ENCODE peak calls at places on chromosomes 6 and 20, in ten cellular contexts. G is HT1080; Z is RPMI8226; S is memory B cell; W is CD4-positive, alpha-beta T cell; I is effector memory CD4-positive, alpha-beta T cell; Y is HCEC 1CT; X is naive thymus-derived CD8-positive, alpha-beta T cell; T is NCI-H510A treated with DMSO at 0.1 percent for 48 hours; R is K562. M is an unnamed sample.

GRCh38 chr20:37343212-37343993 is 2.5 kb upstream of the SRC start:
- DNase-seq in R (no peak), T (no peak), S (no peak), G (no peak), I (no peak), X (no peak), Z (no peak), W (no peak), Y (no peak), M (no peak)

GRCh38 chr6:1190361-1190760 is 121.5 kb upstream of the FOXQ1 start:
- DNase-seq in W (no peak), Y (peak; percentile 93), X (no peak), S (no peak), T (no peak), I (no peak), G (peak; percentile 95), R (no peak), Z (no peak), M (peak; percentile 93)

GRCh38 chr6:36350681-36351091 is 14.0 kb upstream of the BNIP5 start:
- DNase-seq in W (no peak), S (no peak), G (peak; percentile 58), T (no peak), Z (no peak), X (no peak), I (no peak), Y (no peak), R (peak; percentile 88), M (peak; percentile 62)

GRCh38 chr20:41632896-41633295 is 14.7 kb upstream of the CHD6 start:
- DNase-seq in T (no peak), W (no peak), I (no peak), S (peak; percentile 16), X (no peak), Z (no peak), Y (peak; percentile 66), R (no peak), G (peak; percentile 75), M (peak; percentile 18)

GRCh38 chr6:77456531-77457248 is 6.6 kb downstream of the HTR1B start:
- DNase-seq in S (no peak), Z (no peak), W (no peak), G (peak; percentile 93), T (no peak), R (no peak), I (no peak), X (no peak), Y (peak; percentile 100), M (peak; percentile 92)

GRCh38 chr20:19964289-19965263 is 52.6 kb upstream of the NAA20 start:
- DNase-seq in W (no peak), R (peak; percentile 9), G (peak; percentile 64), S (no peak), T (peak; percentile 36), Z (no peak), X (no peak), Y (peak; percentile 88), I (no peak), M (peak; percentile 64)

GRCh38 chr6:165110871-165111270 is 198.5 kb downstream of the C6orf118 start:
- DNase-seq in W (no peak), Y (no peak), T (no peak), I (no peak), X (no peak), S (no peak), G (peak; percentile 10), R (no peak), Z (no peak), M (no peak)

GRCh38 chr6:107604549-107604948 is 114.6 kb downstream of the SOBP start:
- DNase-seq in T (no peak), G (no peak), S (no peak), I (no peak), Z (no peak), Y (no peak), X (no peak), W (no peak), R (peak; percentile 25), M (no peak)

GRCh38 chr6:18415671-18416340 is 28.7 kb downstream of the RNF144B start:
- DNase-seq in R (no peak), W (no peak), Y (no peak), I (no peak), Z (no peak), S (no peak), X (no peak), G (no peak), T (no peak), M (no peak)

GRCh38 chr20:878511-879307 is 37.4 kb downstream of the ANGPT4 start:
- DNase-seq in Z (peak; percentile 71), Y (no peak), I (no peak), G (no peak), R (peak; percentile 61), W (no peak), T (no peak), X (no peak), S (no peak), M (no peak)

GRCh38 chr6:82182756-82183155 is 64.8 kb downstream of the IBTK start:
- DNase-seq in R (no peak), W (no peak), G (no peak), I (no peak), Z (no peak), T (no peak), S (no peak), Y (peak; percentile 55), X (no peak), M (no peak)

GRCh38 chr6:134046054-134046453 is 6.4 kb downstream of the SLC2A12 start:
- DNase-seq in Z (no peak), S (no peak), W (no peak), X (no peak), T (no peak), I (no peak), R (no peak), G (no peak), Y (no peak), M (no peak)

GRCh38 chr6:36028088-36028886 is 679 bp downstream of the MAPK14 start:
- DNase-seq in Y (peak; percentile 11), R (peak; percentile 60), W (peak; percentile 11), T (peak; percentile 48), I (peak; percentile 24), S (no peak), Z (peak; percentile 49), X (no peak), G (peak; percentile 20), M (no peak)

GRCh38 chr20:56957737-56958553 is 308.5 kb downstream of the BMP7 start:
- DNase-seq in S (no peak), W (no peak), G (no peak), T (no peak), X (no peak), I (no peak), Y (no peak), Z (no peak), R (no peak), M (peak; percentile 43)

GRCh38 chr6:92431502-92431901 is 987.9 kb downstream of the EPHA7 start:
- DNase-seq in W (no peak), S (no peak), T (no peak), Z (no peak), X (no peak), G (no peak), R (no peak), I (no peak), Y (no peak), M (no peak)

GRCh38 chr6:106704327-106704726 is 74.9 kb downstream of the QRSL1 start:
- DNase-seq in X (no peak), W (no peak), Z (no peak), R (no peak), G (no peak), I (no peak), S (no peak), T (no peak), Y (no peak), M (no peak)

GRCh38 chr6:152299336-152299735 is 337.8 kb downstream of the SYNE1 start:
- DNase-seq in G (no peak), T (peak; percentile 3), W (no peak), S (no peak), Y (no peak), R (no peak), I (no peak), X (no peak), Z (no peak), M (no peak)

GRCh38 chr6:78492351-78493010 is 374.9 kb upstream of the IRAK1BP1 start:
- DNase-seq in G (peak; percentile 18), R (no peak), W (no peak), X (no peak), I (no peak), Y (peak; percentile 41), S (no peak), Z (no peak), T (no peak), M (no peak)

GRCh38 chr6:96913621-96914020 is 10.9 kb upstream of the KLHL32 start:
- DNase-seq in Z (no peak), S (no peak), Y (no peak), G (no peak), W (no peak), I (no peak), T (no peak), R (no peak), X (no peak), M (no peak)

GRCh38 chr20:4978050-4978918 is 23.0 kb downstream of the SLC23A2 start:
- DNase-seq in S (no peak), Y (no peak), W (no peak), X (no peak), T (no peak), I (no peak), G (no peak), Z (no peak), R (no peak), M (no peak)

GRCh38 chr6:107554326-107554725 is 64.4 kb downstream of the SOBP start:
- DNase-seq in G (no peak), Y (no peak), S (no peak), W (no peak), T (no peak), Z (no peak), R (no peak), X (no peak), I (no peak), M (no peak)

GRCh38 chr20:50724851-50725721 is 6.3 kb upstream of the PARD6B start:
- DNase-seq in X (no peak), G (peak; percentile 94), Z (no peak), T (no peak), R (peak; percentile 91), S (no peak), I (no peak), W (no peak), Y (peak; percentile 94), M (peak; percentile 77)

GRCh38 chr6:10033223-10033829 is 381.5 kb downstream of the TFAP2A start:
- DNase-seq in X (no peak), Z (no peak), W (no peak), S (no peak), R (no peak), G (peak; percentile 6), T (no peak), I (no peak), Y (no peak), M (peak; percentile 86)

GRCh38 chr6:16256781-16257180 is 18.4 kb downstream of the GMPR start:
- DNase-seq in Y (no peak), R (no peak), Z (no peak), G (no peak), S (no peak), T (no peak), W (no peak), I (no peak), X (no peak), M (no peak)

GRCh38 chr20:17601957-17602356 is 32.1 kb downstream of the DSTN start:
- DNase-seq in Y (no peak), R (no peak), S (no peak), G (no peak), T (no peak), W (no peak), X (no peak), Z (no peak), I (no peak), M (no peak)

GRCh38 chr6:137043710-137044365 is 927 bp downstream of the IL20RA start:
- DNase-seq in Y (peak; percentile 25), T (no peak), G (no peak), X (peak; percentile 6), I (no peak), R (no peak), Z (peak; percentile 18), W (no peak), S (peak; percentile 2), M (no peak)

GRCh38 chr20:55394592-55394991 is 610.7 kb downstream of the CBLN4 start:
- DNase-seq in W (no peak), I (no peak), G (peak; percentile 39), S (no peak), Y (no peak), X (no peak), R (no peak), T (no peak), Z (no peak), M (no peak)

GRCh38 chr6:14896475-14896874 is 349.4 kb upstream of the JARID2 start:
- DNase-seq in X (no peak), Z (no peak), S (no peak), R (no peak), Y (no peak), T (no peak), W (no peak), G (no peak), I (no peak), M (no peak)

M was measured in H4.